ENCODE peak calls at places on chromosomes 16 and 17, in eight cellular contexts. O is omental fat pad; Z is stimulated activated CD4-positive, alpha-beta T cell treated with anti-CD3 and anti-CD28 coated beads, Interleukin-1b, Interleukin-23, amount 100 ng/mL, for 24 hours; T is naive thymus-derived CD4-positive, alpha-beta T cell; W is WERI-Rb-1; I is GM04504; K is Calu3; H is MV-4-11. P is an unnamed sample.

GRCh38 chr17:7851438-7852261 is 3.2 kb upstream of the TMEM88 start:
- DNase-seq in T (peak), I (peak), H (peak), Z (peak), K (peak), O (no peak), W (peak), P (peak)

GRCh38 chr17:79789943-79790804 is 6.7 kb downstream of the CBX8 start:
- DNase-seq in I (no peak), W (peak), T (no peak), H (no peak), K (peak), Z (no peak), O (no peak), P (peak)

GRCh38 chr17:27845264-27846041 is 45.1 kb upstream of the NOS2 start:
- DNase-seq in H (no peak), Z (no peak), I (no peak), O (no peak), T (no peak), W (no peak), K (no peak), P (no peak)

GRCh38 chr17:76240461-76241204 is at the start of gene RNF157:
- DNase-seq in Z (no peak), K (peak), T (peak), W (peak), O (no peak), H (peak), I (no peak), P (peak)

GRCh38 chr17:44767493-44767892 is 8.7 kb downstream of the ADAM11 start:
- DNase-seq in H (peak), I (no peak), W (peak), O (no peak), T (no peak), K (no peak), Z (no peak), P (peak)

GRCh38 chr16:31267332-31268032 is 7.7 kb downstream of the ITGAM start:
- DNase-seq in T (no peak), I (no peak), Z (no peak), O (no peak), K (no peak), W (no peak), H (no peak), P (no peak)

GRCh38 chr16:49464877-49465504 is 91.4 kb downstream of the C16orf78 start:
- DNase-seq in Z (no peak), T (peak), H (no peak), O (no peak), I (no peak), W (no peak), K (no peak), P (no peak)

GRCh38 chr17:28249706-28250105 is 69.3 kb upstream of the TMEM97 start:
- DNase-seq in O (no peak), Z (no peak), I (no peak), K (no peak), W (no peak), T (no peak), H (no peak), P (no peak)

P was measured in NB4.